ENCODE peak calls at places on chromosome 11, in four cellular contexts. W, A, H and U are unnamed samples.

GRCh38 chr11:1586699-1587098 is 1.6 kb upstream of the KRTAP5-1 start:
- DNase-seq in W (no peak), A (no peak), H (no peak), U (no peak)

GRCh38 chr11:134519788-134520187 is 107.7 kb upstream of the B3GAT1 start:
- DNase-seq in W (no peak), A (no peak), H (peak), U (no peak)

GRCh38 chr11:66008468-66009101 is 3.2 kb upstream of the CST6 start:
- DNase-seq in W (peak), A (no peak), H (no peak), U (no peak)

GRCh38 chr11:100890779-100891178 is 203.7 kb downstream of the ARHGAP42 start:
- DNase-seq in W (no peak), A (no peak), H (no peak), U (no peak)

GRCh38 chr11:24064309-24064903 is 432.4 kb upstream of the LUZP2 start:
- DNase-seq in W (no peak), A (no peak), H (no peak), U (no peak)

GRCh38 chr11:19727246-19727645 is 14.6 kb downstream of the NAV2 start:
- DNase-seq in W (no peak), A (no peak), H (no peak), U (no peak)

GRCh38 chr11:119315139-119316016 is 1.6 kb downstream of the MCAM start:
- DNase-seq in W (no peak), A (peak), H (no peak), U (peak)

GRCh38 chr11:10898763-10899541 is 41.1 kb upstream of the ZBED5 start:
- DNase-seq in W (no peak), A (no peak), H (peak), U (no peak)

GRCh38 chr11:45475135-45475534 is 189.0 kb upstream of the SYT13 start:
- DNase-seq in W (no peak), A (no peak), H (no peak), U (no peak)

GRCh38 chr11:77410076-77410827 is 63.6 kb downstream of the PAK1 start:
- DNase-seq in W (no peak), A (no peak), H (no peak), U (no peak)

GRCh38 chr11:68962527-68963250 is 18.1 kb downstream of the MRGPRD start:
- DNase-seq in W (no peak), A (peak), H (peak), U (peak)

GRCh38 chr11:114036156-114036811 is 23.2 kb upstream of the ZBTB16 start:
- DNase-seq in W (peak), A (peak), H (peak), U (peak)

GRCh38 chr11:69876013-69876412 is 56.8 kb upstream of the FGF3 start:
- DNase-seq in W (no peak), A (peak), H (peak), U (no peak)

GRCh38 chr11:96459751-96460150 is 69.9 kb downstream of the JRKL start:
- DNase-seq in W (no peak), A (no peak), H (no peak), U (no peak)

GRCh38 chr11:40514124-40514523 is 945.3 kb downstream of the LRRC4C start:
- DNase-seq in W (peak), A (no peak), H (no peak), U (no peak)

GRCh38 chr11:2092956-2093412 is 46.2 kb downstream of the IGF2 start:
- DNase-seq in W (peak), A (peak), H (peak), U (no peak)

GRCh38 chr11:95536049-95536448 is 253.5 kb downstream of the FAM76B start:
- DNase-seq in W (no peak), A (no peak), H (no peak), U (no peak)

GRCh38 chr11:8715501-8715900 is 32.9 kb downstream of the RPL27A start:
- DNase-seq in W (no peak), A (no peak), H (no peak), U (no peak)

GRCh38 chr11:6576471-6577373 is 26.7 kb downstream of the RRP8 start:
- DNase-seq in W (no peak), A (no peak), H (no peak), U (no peak)

GRCh38 chr11:1041149-1041467 is 4.6 kb upstream of the MUC6 start:
- DNase-seq in W (no peak), A (no peak), H (peak), U (no peak)

GRCh38 chr11:94924074-94925031 is 49.0 kb downstream of the CWC15 start:
- DNase-seq in W (no peak), A (no peak), H (no peak), U (no peak)

GRCh38 chr11:60625262-60625661 is 74.2 kb upstream of the MS4A8 start:
- DNase-seq in W (peak), A (no peak), H (no peak), U (peak)

GRCh38 chr11:11667056-11667455 is 45.3 kb upstream of the GALNT18 start:
- DNase-seq in W (no peak), A (no peak), H (no peak), U (no peak)

GRCh38 chr11:82405392-82405791 is 328.3 kb downstream of the FAM181B start:
- DNase-seq in W (no peak), A (no peak), H (no peak), U (no peak)

GRCh38 chr11:13053255-13053917 is 44.3 kb downstream of the RASSF10 start:
- DNase-seq in W (no peak), A (no peak), H (no peak), U (no peak)

GRCh38 chr11:116175707-116176106 is 597.1 kb downstream of the BUD13 start:
- DNase-seq in W (no peak), A (no peak), H (no peak), U (no peak)

GRCh38 chr11:69089258-69089657 is 40.5 kb downstream of the TPCN2 start:
- DNase-seq in W (no peak), A (no peak), H (no peak), U (no peak)

GRCh38 chr11:23569547-23569946 is 709.3 kb upstream of the CCDC179 start:
- DNase-seq in W (no peak), A (no peak), H (no peak), U (no peak)

GRCh38 chr11:119085523-119085878 is 820 bp downstream of the HMBS start:
- DNase-seq in W (no peak), A (peak), H (no peak), U (no peak)

DNA sequence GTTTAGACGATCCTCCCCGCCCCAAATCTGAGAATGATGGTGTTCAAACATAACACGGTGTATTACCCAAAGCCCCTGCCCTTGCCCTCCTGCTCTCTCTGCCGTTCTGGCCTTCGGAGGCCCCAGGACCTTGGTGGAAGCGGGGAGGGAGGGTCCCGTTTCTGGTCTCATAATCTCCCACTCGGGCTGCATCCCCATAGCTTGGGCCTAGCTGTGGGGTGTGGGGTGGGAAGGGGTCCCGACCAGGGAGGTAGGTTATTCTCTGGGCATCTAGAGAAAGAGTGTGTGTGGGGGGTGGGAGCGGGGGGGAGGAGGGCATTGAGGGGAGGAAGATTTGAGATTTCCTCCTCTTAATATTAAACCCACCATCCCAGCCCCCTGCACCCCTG is 2.3 kb downstream of the PKNOX2 start:
- DNase-seq in W (no peak), A (no peak), H (no peak), U (peak)
- H3K27ac ChIP-seq in W (no peak), A (peak), H (peak), U (peak)

DNA sequence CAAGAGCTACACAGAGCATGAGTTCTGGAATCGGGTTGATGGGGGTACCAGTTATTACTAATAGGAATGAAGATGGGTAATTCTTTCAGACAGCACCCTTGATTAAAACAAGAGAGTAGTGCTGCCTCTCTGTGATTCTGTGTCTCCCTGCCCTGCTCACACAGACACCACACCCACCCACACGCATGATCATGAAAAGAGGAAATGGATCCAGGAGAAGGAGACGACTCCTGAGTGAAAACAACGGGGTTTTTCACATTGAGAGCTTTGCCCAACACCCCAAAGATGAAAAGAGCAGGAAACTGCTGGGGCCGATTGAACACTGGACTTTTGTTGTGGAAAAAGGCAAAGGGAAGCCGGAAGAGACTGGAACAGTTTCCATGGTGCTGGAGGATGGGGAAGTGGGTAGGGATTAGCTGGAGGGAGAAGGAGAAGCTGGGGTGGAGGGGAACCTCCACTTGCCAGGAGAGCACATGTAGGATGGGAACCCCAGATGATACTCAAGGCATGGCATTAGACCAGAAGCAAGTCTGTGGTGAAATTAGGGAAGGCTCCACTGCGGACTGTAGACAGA is 5.2 kb upstream of the SLC43A3 start:
- DNase-seq in W (no peak), A (no peak), H (no peak), U (no peak)
- H3K27ac ChIP-seq in W (peak), A (no peak), H (peak), U (no peak)

GRCh38 chr11:126834149-126834548 is 166.4 kb downstream of the KIRREL3 start:
- DNase-seq in W (no peak), A (no peak), H (no peak), U (no peak)

GRCh38 chr11:126833020-126833419 is 167.6 kb downstream of the KIRREL3 start:
- DNase-seq in W (no peak), A (no peak), H (no peak), U (no peak)

GRCh38 chr11:126832387-126832786 is 168.2 kb downstream of the KIRREL3 start:
- DNase-seq in W (no peak), A (no peak), H (no peak), U (no peak)

GRCh38 chr11:126829716-126830115 is 170.9 kb downstream of the KIRREL3 start:
- DNase-seq in W (no peak), A (no peak), H (no peak), U (no peak)

GRCh38 chr11:126830216-126830615 is 170.4 kb downstream of the KIRREL3 start:
- DNase-seq in W (no peak), A (no peak), H (no peak), U (no peak)
- H3K27ac ChIP-seq in W (no peak), A (no peak), H (no peak), U (no peak)

DNA sequence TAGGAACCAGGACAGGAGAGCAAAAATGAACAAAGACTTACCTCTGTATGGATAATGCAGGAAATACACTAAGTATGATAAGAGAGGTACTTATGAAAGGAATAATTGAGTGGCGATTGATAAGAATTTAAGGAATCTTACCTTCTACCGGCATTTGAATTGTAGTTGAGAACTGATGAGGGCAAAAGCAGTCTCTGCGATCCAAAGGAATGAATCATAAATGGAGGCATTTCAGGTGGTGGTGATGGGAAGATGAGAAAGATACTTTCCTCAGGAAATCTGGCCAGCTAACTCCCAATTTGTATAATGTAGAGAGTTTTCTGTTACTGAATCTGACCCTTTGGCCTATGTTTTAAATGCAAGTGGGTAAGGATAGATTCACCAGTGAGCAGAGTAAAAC is 71.9 kb upstream of the C11orf87 start:
- DNase-seq in W (no peak), A (no peak), H (no peak), U (no peak)
- H3K27ac ChIP-seq in W (no peak), A (no peak), H (no peak), U (no peak)

GRCh38 chr11:122202161-122202950 is 86.3 kb upstream of the BLID start:
- DNase-seq in W (no peak), A (no peak), H (no peak), U (no peak)
- H3K27ac ChIP-seq in W (peak), A (peak), H (peak), U (no peak)

GRCh38 chr11:46514370-46514769 is 79.5 kb downstream of the AMBRA1 start:
- DNase-seq in W (no peak), A (no peak), H (no peak), U (no peak)
- H3K27ac ChIP-seq in W (no peak), A (no peak), H (no peak), U (no peak)

DNA sequence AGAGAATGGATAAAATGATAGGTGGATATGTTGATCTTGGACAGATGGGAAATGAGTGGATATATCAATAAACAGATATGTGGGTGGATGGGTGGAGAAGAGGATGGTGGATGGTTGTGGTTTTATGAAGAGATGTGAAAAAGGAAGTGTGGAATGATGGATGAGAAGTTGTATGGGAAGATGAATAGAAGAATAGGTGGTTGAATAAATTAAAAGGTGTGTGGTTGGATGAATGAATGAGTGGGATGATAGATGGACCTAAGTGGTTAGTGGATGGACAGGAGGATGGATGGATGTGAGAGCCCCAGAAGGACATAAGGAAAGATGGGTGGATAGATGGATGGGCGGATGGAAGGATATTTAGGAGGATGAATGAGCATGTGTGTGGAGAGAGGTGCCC is 913 bp upstream of the CD44 start:
- DNase-seq in W (no peak), A (no peak), H (no peak), U (no peak)
- H3K27ac ChIP-seq in W (peak), A (peak), H (no peak), U (peak)

GRCh38 chr11:36577373-36577772 is 9.6 kb downstream of the RAG1 start:
- DNase-seq in W (no peak), A (no peak), H (no peak), U (no peak)
- H3K27ac ChIP-seq in W (no peak), A (no peak), H (no peak), U (no peak)

DNA sequence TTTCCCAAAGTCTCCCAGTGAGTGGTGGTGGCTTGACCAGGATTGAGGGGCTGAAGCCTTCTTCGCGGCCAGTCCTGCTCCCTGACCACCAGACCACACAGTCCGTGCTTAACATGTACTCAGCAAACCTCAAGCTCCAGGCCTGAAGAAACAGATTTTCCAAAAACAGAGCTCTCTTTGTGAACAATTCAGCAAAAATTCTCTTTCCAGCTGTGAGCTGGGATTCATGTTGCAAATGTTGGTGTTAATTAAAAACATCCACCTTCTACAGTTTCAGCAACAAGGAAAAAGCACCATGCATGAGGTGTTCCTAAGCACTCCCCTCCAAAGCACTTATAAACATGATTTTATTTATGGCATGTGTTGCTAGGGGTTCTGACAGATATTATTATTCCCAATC is 129.5 kb downstream of the ETS1 start:
- DNase-seq in W (no peak), A (no peak), H (no peak), U (no peak)
- H3K27ac ChIP-seq in W (no peak), A (peak), H (no peak), U (peak)